ENCODE peak calls at places on chromosome 9, in four cellular contexts. I is H1, L is HepG2, S is GM12878. V is an unnamed sample.
A peak's percentile ranks its signal among the peaks of the same experiment; 100 is the strongest.

GRCh38 chr9:88090151-88090581 is 48.1 kb downstream of the SPATA31C2 start:
- DNase-seq in I (no peak), L (no peak), S (no peak), V (no peak)

GRCh38 chr9:15936316-15936869 is 383.6 kb downstream of the CCDC171 start:
- DNase-seq in I (no peak), L (no peak), S (no peak), V (no peak)

GRCh38 chr9:7003876-7004275 is 246.1 kb downstream of the KDM4C start:
- DNase-seq in I (no peak), L (no peak), S (no peak), V (no peak)

GRCh38 chr9:105050296-105050695 is 122.3 kb upstream of the ABCA1 start:
- DNase-seq in I (no peak), L (no peak), S (no peak), V (no peak)

GRCh38 chr9:129307227-129307970 is 129.3 kb upstream of the IER5L start:
- DNase-seq in I (no peak), L (peak; percentile 30), S (no peak), V (no peak)

GRCh38 chr9:131398204-131398603 is 4.3 kb downstream of the PRRC2B start:
- DNase-seq in I (no peak), L (no peak), S (peak; percentile 64), V (no peak)

GRCh38 chr9:95497772-95498171 is 19.0 kb downstream of the PTCH1 start:
- DNase-seq in I (no peak), L (no peak), S (no peak), V (no peak)

GRCh38 chr9:129568560-129569505 is 52.1 kb downstream of the C9orf50 start:
- DNase-seq in I (no peak), L (peak; percentile 73), S (no peak), V (no peak)

GRCh38 chr9:22588918-22589317 is 142.3 kb downstream of the DMRTA1 start:
- DNase-seq in I (no peak), L (no peak), S (no peak), V (no peak)

GRCh38 chr9:105554042-105554441 is 3.9 kb upstream of the FKTN start:
- DNase-seq in I (no peak), L (no peak), S (no peak), V (no peak)

GRCh38 chr9:96080364-96080763 is 204.9 kb downstream of the ERCC6L2 start:
- DNase-seq in I (no peak), L (no peak), S (no peak), V (no peak)

GRCh38 chr9:113669523-113670115 is 206.1 kb downstream of the RGS3 start:
- DNase-seq in I (no peak), L (no peak), S (no peak), V (no peak)

GRCh38 chr9:97982191-97982718 is 886 bp upstream of the ANP32B start:
- DNase-seq in I (no peak), L (no peak), S (no peak), V (no peak)

GRCh38 chr9:104858271-104858670 is 69.7 kb downstream of the ABCA1 start:
- DNase-seq in I (no peak), L (no peak), S (no peak), V (no peak)

GRCh38 chr9:77912895-77913693 is 118.5 kb downstream of the GNAQ start:
- DNase-seq in I (no peak), L (no peak), S (no peak), V (no peak)

GRCh38 chr9:129781991-129782390 is 21.0 kb upstream of the TOR1B start:
- DNase-seq in I (no peak), L (no peak), S (no peak), V (no peak)

GRCh38 chr9:133149130-133150015 is 14.3 kb downstream of the GBGT1 start:
- DNase-seq in I (peak; percentile 73), L (peak; percentile 82), S (peak; percentile 85), V (peak; percentile 82)

GRCh38 chr9:110049699-110050450 is 158.1 kb downstream of the C9orf152 start:
- DNase-seq in I (no peak), L (no peak), S (no peak), V (no peak)

GRCh38 chr9:97954550-97954989 is 16.6 kb upstream of the HEMGN start:
- DNase-seq in I (peak; percentile 17), L (peak; percentile 52), S (no peak), V (peak; percentile 57)

GRCh38 chr9:100087218-100087617 is 11.6 kb downstream of the ERP44 start:
- DNase-seq in I (no peak), L (no peak), S (no peak), V (no peak)

GRCh38 chr9:126860077-126860756 is at the start of gene ZBTB34:
- DNase-seq in I (peak; percentile 9), L (peak; percentile 35), S (no peak), V (no peak)

GRCh38 chr9:125988479-125989050 is 241.4 kb downstream of the PBX3 start:
- DNase-seq in I (no peak), L (no peak), S (no peak), V (no peak)

GRCh38 chr9:120841930-120842684 is 615 bp downstream of the PSMD5 start:
- DNase-seq in I (no peak), L (no peak), S (no peak), V (no peak)

GRCh38 chr9:36914212-36914577 is 119.9 kb downstream of the PAX5 start:
- DNase-seq in I (no peak), L (no peak), S (no peak), V (no peak)
- TF ChIP-seq ZNF274 in I (no peak), L (no peak), S (no peak), V (no peak)

GRCh38 chr9:114909657-114910056 is 20.7 kb downstream of the TNFSF8 start:
- DNase-seq in I (no peak), L (no peak), S (no peak), V (no peak)

GRCh38 chr9:114910541-114910940 is 19.9 kb downstream of the TNFSF8 start:
- DNase-seq in I (no peak), L (no peak), S (no peak), V (no peak)

GRCh38 chr9:114906922-114907571 is 23.3 kb downstream of the TNFSF8 start:
- DNase-seq in I (peak; percentile 63), L (peak; percentile 55), S (no peak), V (peak; percentile 75)

GRCh38 chr9:114908796-114909448 is 21.5 kb downstream of the TNFSF8 start:
- DNase-seq in I (no peak), L (no peak), S (no peak), V (no peak)

DNA sequence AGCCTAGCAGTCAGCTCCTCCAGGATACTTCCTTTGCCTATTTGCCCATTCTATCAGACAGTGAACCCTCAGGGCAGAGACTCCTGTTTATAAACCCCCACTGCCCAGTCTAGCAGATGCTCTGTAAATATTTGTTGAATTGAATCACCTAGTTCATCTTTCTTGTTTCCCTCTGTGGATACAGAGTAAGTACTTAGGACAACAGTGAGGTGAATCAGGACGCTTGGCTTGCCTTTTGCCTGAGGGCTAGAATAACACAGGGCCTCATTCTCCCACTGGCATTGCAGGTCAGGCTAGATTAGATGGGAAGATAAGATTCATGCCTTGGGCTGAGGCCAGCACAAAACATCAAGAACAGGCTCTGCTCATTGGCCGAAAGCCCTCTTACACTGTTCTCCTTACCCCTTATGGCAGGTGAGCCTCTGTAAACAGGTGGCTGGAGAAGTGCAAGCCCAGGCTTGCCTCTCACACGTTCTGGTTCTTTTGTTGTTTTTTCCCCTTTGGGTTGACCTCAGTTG is 22.2 kb downstream of the TNFSF8 start:
- DNase-seq in I (peak; percentile 58), L (peak; percentile 83), S (no peak), V (peak; percentile 79)
- TF ChIP-seq SUZ12 in I (no peak), L (no peak), S (no peak), V (no peak)

GRCh38 chr9:4148215-4148561 is 151.7 kb downstream of the GLIS3 start:
- DNase-seq in I (no peak), L (no peak), S (no peak), V (no peak)
- H3K4me3 ChIP-seq in I (no peak overlapping the region), L (no peak overlapping the region), S (no peak overlapping the region), V (no peak overlapping the region)

GRCh38 chr9:137711678-137712105 is 92.9 kb downstream of the EHMT1 start:
- DNase-seq in I (no peak), L (no peak), S (no peak), V (no peak)

GRCh38 chr9:137709411-137710101 is 90.8 kb downstream of the EHMT1 start:
- DNase-seq in I (no peak), L (no peak), S (no peak), V (no peak)

GRCh38 chr9:137707361-137707760 is 88.6 kb downstream of the EHMT1 start:
- DNase-seq in I (no peak), L (no peak), S (no peak), V (no peak)

GRCh38 chr9:137708590-137709284 is 89.9 kb downstream of the EHMT1 start:
- DNase-seq in I (no peak), L (no peak), S (no peak), V (no peak)

GRCh38 chr9:137710751-137711150 is 91.9 kb downstream of the EHMT1 start:
- DNase-seq in I (no peak), L (no peak), S (no peak), V (no peak)
- TF ChIP-seq ZNF274 in I (no peak), L (no peak), S (no peak), V (no peak)

GRCh38 chr9:89777544-89777943 is 172.7 kb downstream of the GADD45G start:
- DNase-seq in I (no peak), L (no peak), S (no peak), V (no peak)
- TF ChIP-seq SUZ12 in I (no peak), L (no peak), S (no peak), V (no peak)

GRCh38 chr9:135502168-135502872 is 1.8 kb downstream of the MRPS2 start:
- DNase-seq in I (no peak), L (no peak), S (no peak), V (no peak)
- H3K4me3 ChIP-seq in I (peak overlapping the region; percentile 9), L (peak overlapping the region; percentile 80), S (peak overlapping the region; percentile 58), V (peak overlapping the region; percentile 97)

V was measured in NT2/D1.